ENCODE peak calls at places on chromosome 3, in seven cellular contexts. P is body of pancreas, D is IMR-90, A is stomach, R is gastrocnemius medialis, G is right lobe of liver, Y is adrenal gland. K is an unnamed sample.

GRCh38 chr3:46405301-46406079 is 1.4 kb downstream of the CCR5AS start:
- DNase-seq in P (peak; percentile 72), D (peak; percentile 12), A (peak; percentile 65), R (no peak), G (no peak), Y (peak; percentile 57), K (peak; percentile 73)

GRCh38 chr3:14124615-14125192 is at the start of the genes CHCHD4 and TMEM43:
- DNase-seq in P (peak; percentile 100), D (peak; percentile 99), A (peak; percentile 99), R (peak; percentile 99), G (peak; percentile 100), Y (peak; percentile 100), K (peak; percentile 99)

GRCh38 chr3:84440306-84440705 is 518.5 kb upstream of the CADM2 start:
- DNase-seq in P (no peak), D (no peak), A (no peak), R (no peak), G (no peak), Y (peak; percentile 37), K (no peak)

GRCh38 chr3:102178817-102179216 is 256.0 kb upstream of the ZPLD1 start:
- DNase-seq in P (no peak), D (no peak), A (no peak), R (no peak), G (no peak), Y (no peak), K (no peak)

GRCh38 chr3:33401781-33402180 is 38.4 kb downstream of the UBP1 start:
- DNase-seq in P (no peak), D (peak; percentile 70), A (no peak), R (no peak), G (no peak), Y (no peak), K (no peak)

GRCh38 chr3:191244242-191244867 is 45.3 kb downstream of the OSTN start:
- DNase-seq in P (no peak), D (peak; percentile 35), A (no peak), R (no peak), G (no peak), Y (no peak), K (no peak)

GRCh38 chr3:126959921-126960603 is 22.9 kb upstream of the PLXNA1 start:
- DNase-seq in P (no peak), D (peak; percentile 73), A (no peak), R (no peak), G (peak; percentile 12), Y (no peak), K (no peak)

GRCh38 chr3:102526865-102527264 is 92.0 kb downstream of the ZPLD1 start:
- DNase-seq in P (no peak), D (no peak), A (no peak), R (no peak), G (no peak), Y (no peak), K (no peak)

GRCh38 chr3:158718490-158719170 is 13.6 kb downstream of the RARRES1 start:
- DNase-seq in P (no peak), D (peak; percentile 94), A (no peak), R (no peak), G (no peak), Y (no peak), K (peak; percentile 35)

GRCh38 chr3:155548194-155548593 is 196.7 kb downstream of the PLCH1 start:
- DNase-seq in P (no peak), D (no peak), A (no peak), R (no peak), G (no peak), Y (no peak), K (no peak)

GRCh38 chr3:53489401-53490130 is 4.8 kb upstream of the CACNA1D start:
- DNase-seq in P (no peak), D (no peak), A (no peak), R (no peak), G (no peak), Y (no peak), K (no peak)
- H3K27me3 ChIP-seq in P (no peaks in the 10 kb centered on the region), D (peaks cover 22% of the 10 kb centered on the region), A (no peaks in the 10 kb centered on the region), R (peaks cover 9% of the 10 kb centered on the region), G (no peaks in the 10 kb centered on the region), Y (no peaks in the 10 kb centered on the region), K (peaks cover 6% of the 10 kb centered on the region)

GRCh38 chr3:27532426-27532825 is 48.2 kb upstream of the SLC4A7 start:
- DNase-seq in P (no peak), D (no peak), A (no peak), R (no peak), G (no peak), Y (no peak), K (no peak)

GRCh38 chr3:27535809-27536392 is 51.7 kb upstream of the SLC4A7 start:
- DNase-seq in P (no peak), D (peak; percentile 49), A (no peak), R (no peak), G (no peak), Y (no peak), K (no peak)

GRCh38 chr3:27536451-27536850 is 52.3 kb upstream of the SLC4A7 start:
- DNase-seq in P (no peak), D (no peak), A (no peak), R (no peak), G (no peak), Y (no peak), K (no peak)

GRCh38 chr3:27532931-27533607 is 48.9 kb upstream of the SLC4A7 start:
- DNase-seq in P (no peak), D (peak; percentile 45), A (no peak), R (no peak), G (no peak), Y (no peak), K (no peak)

DNA sequence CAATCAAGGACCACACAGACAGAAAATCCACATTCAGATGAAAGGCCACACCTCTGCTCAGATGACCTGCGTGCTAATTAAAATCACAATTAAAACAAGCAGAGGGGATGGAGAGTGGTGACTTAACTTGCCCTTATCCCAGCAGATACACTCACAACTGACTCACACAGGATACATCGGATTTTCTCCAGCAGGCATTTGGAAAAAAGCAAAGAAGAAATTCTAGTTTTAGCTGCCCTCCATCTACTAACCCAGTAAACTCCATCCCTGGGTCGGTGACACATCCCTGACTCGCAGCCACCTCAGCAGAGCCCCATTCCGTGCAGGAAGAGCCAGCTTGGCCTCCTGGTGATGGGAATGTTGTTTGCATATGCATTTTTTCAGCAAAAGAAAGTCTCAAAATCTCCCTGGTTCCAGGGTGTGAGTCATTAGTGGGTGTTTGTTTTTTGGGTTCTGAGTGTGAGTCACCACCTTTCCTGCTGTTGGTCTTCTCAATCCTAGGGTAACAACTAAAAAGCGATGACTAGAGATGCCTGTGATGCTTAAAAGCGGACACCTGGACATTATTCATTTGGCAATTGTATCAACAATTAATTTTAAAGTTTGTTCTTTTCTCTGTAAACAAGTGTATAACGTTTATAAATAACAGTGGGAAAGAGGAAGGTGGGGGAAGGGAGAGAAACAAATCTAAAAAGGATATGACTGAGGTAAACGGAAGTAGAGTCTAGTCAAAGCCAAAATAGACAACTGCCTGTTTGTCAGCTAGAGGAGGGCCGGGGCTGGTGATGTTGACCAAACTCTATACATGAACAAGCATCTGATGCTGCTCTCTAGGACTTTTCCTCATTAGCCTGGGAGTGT is 49.8 kb upstream of the SLC4A7 start:
- DNase-seq in P (peak; percentile 38), D (peak; percentile 99), A (peak; percentile 28), R (peak; percentile 3), G (peak; percentile 63), Y (no peak), K (peak; percentile 29)
- H3K4me3 ChIP-seq in P (no peak overlapping the region), D (no peak overlapping the region), A (no peak overlapping the region), R (no peak overlapping the region), G (no peak overlapping the region), Y (no peak overlapping the region), K (no peak overlapping the region)

DNA sequence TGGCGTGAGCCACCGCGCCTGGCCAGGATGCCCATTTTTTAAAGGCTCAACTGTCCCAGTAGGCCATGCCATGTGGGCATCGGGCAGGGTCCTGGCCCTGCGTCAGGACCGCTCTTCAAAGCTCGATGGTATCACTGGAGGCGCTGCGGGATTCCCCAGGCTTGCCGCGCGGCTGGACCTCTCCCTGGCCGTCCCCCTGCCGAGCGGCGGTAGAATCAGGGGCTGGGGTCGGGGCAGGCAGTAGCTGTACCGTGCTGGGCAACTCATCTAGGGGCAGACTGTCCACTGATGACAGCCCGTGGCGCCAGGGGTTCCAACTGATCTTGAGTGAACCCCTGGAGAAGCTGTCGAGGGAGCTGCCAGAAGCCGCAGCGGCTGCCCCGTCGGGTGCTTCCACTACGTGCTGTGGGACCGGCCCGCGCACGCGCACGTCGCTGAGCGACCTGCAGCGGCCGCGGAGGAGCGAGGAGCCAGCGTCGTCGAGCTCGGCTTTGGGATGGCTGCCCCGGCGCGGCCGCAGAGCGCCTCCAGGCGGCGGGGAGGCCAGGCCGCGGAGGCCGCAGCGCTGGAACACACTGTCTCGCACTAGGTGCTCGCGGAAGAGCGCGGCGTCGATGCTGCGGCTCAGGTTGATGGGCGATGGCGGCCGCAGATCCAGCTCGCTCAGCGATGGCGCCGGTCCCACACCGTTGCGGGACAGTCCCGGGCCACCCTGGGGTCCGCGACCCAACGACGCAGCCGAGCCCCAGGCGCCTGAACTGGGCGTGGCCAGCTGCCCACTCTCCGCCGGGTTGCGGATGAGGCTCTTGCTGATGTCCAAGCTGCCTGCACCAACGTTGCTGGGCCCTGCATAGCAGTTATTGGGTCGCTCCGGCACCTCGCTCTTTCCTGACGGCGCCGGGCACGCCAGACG is 5.8 kb downstream of the PRRT3 start:
- DNase-seq in P (peak; percentile 94), D (peak; percentile 81), A (peak; percentile 92), R (peak; percentile 67), G (peak; percentile 91), Y (peak; percentile 92), K (peak; percentile 91)
- TF ChIP-seq POLR2A in P (peak; percentile 83), D (no peak), A (no peak), R (peak; percentile 41), G (peak; percentile 51), Y (peak; percentile 39), K (peak; percentile 64)

GRCh38 chr3:172449468-172450149 is 1.4 kb upstream of the GHSR start:
- DNase-seq in P (peak; percentile 13), D (peak; percentile 25), A (no peak), R (no peak), G (peak; percentile 34), Y (peak; percentile 63), K (no peak)

GRCh38 chr3:172448661-172449467 is 608 bp upstream of the GHSR start:
- DNase-seq in P (no peak), D (no peak), A (no peak), R (no peak), G (no peak), Y (no peak), K (no peak)

GRCh38 chr3:172446198-172446597 is 2.1 kb downstream of the GHSR start:
- DNase-seq in P (no peak), D (no peak), A (no peak), R (no peak), G (no peak), Y (no peak), K (no peak)

DNA sequence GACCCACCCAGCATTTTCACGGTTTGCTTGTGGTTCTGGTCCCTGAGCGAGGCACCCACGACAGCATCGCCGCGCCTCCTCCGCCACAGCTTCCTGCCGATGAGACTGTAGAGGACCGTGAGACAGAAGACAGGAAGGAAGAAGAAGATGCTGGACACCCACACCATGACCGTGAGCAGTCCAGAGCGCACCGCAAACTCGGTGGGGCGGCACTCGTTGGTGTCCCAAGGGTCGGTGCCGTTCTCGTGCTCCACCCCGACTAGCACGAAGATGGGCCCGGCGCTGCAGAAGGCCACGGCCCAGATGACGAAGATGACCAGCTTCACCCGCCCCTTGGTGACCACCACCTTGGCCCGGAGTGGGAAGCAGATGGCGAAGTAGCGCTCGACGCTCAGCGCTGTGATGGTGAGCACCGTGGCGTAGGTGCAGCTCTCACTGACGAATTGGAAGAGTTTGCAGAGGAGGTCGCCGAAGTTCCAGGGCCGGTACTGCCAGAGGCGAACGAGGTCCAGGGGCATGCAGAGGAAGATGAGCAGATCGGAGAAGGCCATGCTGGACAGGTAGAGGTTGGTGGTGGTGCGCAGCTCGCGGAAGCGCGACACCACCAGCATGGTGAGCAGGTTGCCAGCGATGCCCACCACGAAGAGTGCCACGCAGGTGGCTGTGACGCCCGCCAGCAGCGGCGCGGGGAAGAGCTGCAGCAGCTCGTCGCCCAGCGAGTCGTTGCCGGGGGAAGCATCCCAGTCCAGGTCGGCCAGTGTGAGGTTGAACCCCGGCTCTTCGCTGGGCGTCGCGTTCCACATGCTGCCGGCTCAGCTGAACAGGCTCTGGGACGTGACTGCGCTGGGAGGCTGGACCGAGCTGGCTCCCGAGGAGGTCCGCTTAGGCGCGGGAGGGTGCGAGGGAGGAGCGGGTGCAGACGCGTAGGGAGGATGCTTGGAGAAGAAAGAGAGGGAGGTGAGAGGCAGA is at the start of gene GHSR:
- DNase-seq in P (no peak), D (no peak), A (no peak), R (no peak), G (no peak), Y (no peak), K (no peak)
- H3K27me3 ChIP-seq in P (peaks cover 24% of the 10 kb centered on the region), D (peaks cover 46% of the 10 kb centered on the region), A (peaks cover 13% of the 10 kb centered on the region), R (peaks cover 51% of the 10 kb centered on the region), G (peaks cover 11% of the 10 kb centered on the region), Y (peaks cover 57% of the 10 kb centered on the region), K (peaks cover 77% of the 10 kb centered on the region)